ENCODE peak calls at places on chromosome 17, in six cellular contexts. One of them, this sample, is unnamed.
A peak's percentile ranks its signal among the peaks of the same experiment; 100 is the strongest.

GRCh38 chr17:58741121-58741625 is 14.5 kb upstream of the PPM1E start:
- DNase-seq in activated CD4-positive, alpha-beta T cell treated with anti-CD3 and anti-CD28 coated beads, Interleukin-2, amount 10 ng/mL, durations not matched to agents 7 days and 5 days: no peak
- DNase-seq in amygdala: no peak
- DNase-seq in CD4-positive, alpha-beta memory T cell: no peak
- DNase-seq in GOT3: no peak
- DNase-seq in heart right ventricle: no peak
- DNase-seq in this sample: no peak

GRCh38 chr17:77681820-77682219 is 276.7 kb upstream of the TNRC6C start:
- DNase-seq in activated CD4-positive, alpha-beta T cell treated with anti-CD3 and anti-CD28 coated beads, Interleukin-2, amount 10 ng/mL, durations not matched to agents 7 days and 5 days: no peak
- DNase-seq in amygdala: no peak
- DNase-seq in CD4-positive, alpha-beta memory T cell: no peak
- DNase-seq in GOT3: no peak
- DNase-seq in heart right ventricle: peak; percentile 58
- DNase-seq in this sample: peak; percentile 90

GRCh38 chr17:73231363-73231762 is 30.3 kb downstream of the CPSF4L start:
- DNase-seq in activated CD4-positive, alpha-beta T cell treated with anti-CD3 and anti-CD28 coated beads, Interleukin-2, amount 10 ng/mL, durations not matched to agents 7 days and 5 days: no peak
- DNase-seq in amygdala: no peak
- DNase-seq in CD4-positive, alpha-beta memory T cell: no peak
- DNase-seq in GOT3: no peak
- DNase-seq in heart right ventricle: no peak
- DNase-seq in this sample: no peak

GRCh38 chr17:82241183-82241925 is 12.5 kb downstream of the SLC16A3 start:
- DNase-seq in activated CD4-positive, alpha-beta T cell treated with anti-CD3 and anti-CD28 coated beads, Interleukin-2, amount 10 ng/mL, durations not matched to agents 7 days and 5 days: no peak
- DNase-seq in amygdala: peak; percentile 32
- DNase-seq in CD4-positive, alpha-beta memory T cell: no peak
- DNase-seq in GOT3: no peak
- DNase-seq in heart right ventricle: peak; percentile 76
- DNase-seq in this sample: peak; percentile 92

GRCh38 chr17:59178266-59178665 is 22.7 kb downstream of the PRR11 start:
- DNase-seq in activated CD4-positive, alpha-beta T cell treated with anti-CD3 and anti-CD28 coated beads, Interleukin-2, amount 10 ng/mL, durations not matched to agents 7 days and 5 days: no peak
- DNase-seq in amygdala: no peak
- DNase-seq in CD4-positive, alpha-beta memory T cell: no peak
- DNase-seq in GOT3: no peak
- DNase-seq in heart right ventricle: no peak
- DNase-seq in this sample: no peak

GRCh38 chr17:9200197-9200662 is 178.9 kb downstream of the NTN1 start:
- DNase-seq in activated CD4-positive, alpha-beta T cell treated with anti-CD3 and anti-CD28 coated beads, Interleukin-2, amount 10 ng/mL, durations not matched to agents 7 days and 5 days: no peak
- DNase-seq in amygdala: no peak
- DNase-seq in CD4-positive, alpha-beta memory T cell: no peak
- DNase-seq in GOT3: no peak
- DNase-seq in heart right ventricle: no peak
- DNase-seq in this sample: peak; percentile 31

GRCh38 chr17:49676276-49676868 is 1.5 kb downstream of the SPOP start:
- DNase-seq in activated CD4-positive, alpha-beta T cell treated with anti-CD3 and anti-CD28 coated beads, Interleukin-2, amount 10 ng/mL, durations not matched to agents 7 days and 5 days: peak; percentile 73
- DNase-seq in amygdala: no peak
- DNase-seq in CD4-positive, alpha-beta memory T cell: peak; percentile 77
- DNase-seq in GOT3: no peak
- DNase-seq in heart right ventricle: no peak
- DNase-seq in this sample: no peak

GRCh38 chr17:80516533-80516932 is 28.1 kb upstream of the RPTOR start:
- DNase-seq in activated CD4-positive, alpha-beta T cell treated with anti-CD3 and anti-CD28 coated beads, Interleukin-2, amount 10 ng/mL, durations not matched to agents 7 days and 5 days: no peak
- DNase-seq in amygdala: no peak
- DNase-seq in CD4-positive, alpha-beta memory T cell: no peak
- DNase-seq in GOT3: no peak
- DNase-seq in heart right ventricle: no peak
- DNase-seq in this sample: no peak

GRCh38 chr17:82244413-82245140 is 15.7 kb downstream of the SLC16A3 start:
- DNase-seq in activated CD4-positive, alpha-beta T cell treated with anti-CD3 and anti-CD28 coated beads, Interleukin-2, amount 10 ng/mL, durations not matched to agents 7 days and 5 days: peak; percentile 46
- DNase-seq in amygdala: peak; percentile 47
- DNase-seq in CD4-positive, alpha-beta memory T cell: no peak
- DNase-seq in GOT3: no peak
- DNase-seq in heart right ventricle: no peak
- DNase-seq in this sample: peak; percentile 66

GRCh38 chr17:77286641-77287431 is 146.1 kb downstream of the SEC14L1 start:
- DNase-seq in activated CD4-positive, alpha-beta T cell treated with anti-CD3 and anti-CD28 coated beads, Interleukin-2, amount 10 ng/mL, durations not matched to agents 7 days and 5 days: no peak
- DNase-seq in amygdala: no peak
- DNase-seq in CD4-positive, alpha-beta memory T cell: no peak
- DNase-seq in GOT3: peak; percentile 44
- DNase-seq in heart right ventricle: peak; percentile 49
- DNase-seq in this sample: peak; percentile 61

GRCh38 chr17:1047177-1047885 is 50.4 kb downstream of the TIMM22 start:
- DNase-seq in activated CD4-positive, alpha-beta T cell treated with anti-CD3 and anti-CD28 coated beads, Interleukin-2, amount 10 ng/mL, durations not matched to agents 7 days and 5 days: no peak
- DNase-seq in amygdala: peak; percentile 13
- DNase-seq in CD4-positive, alpha-beta memory T cell: no peak
- DNase-seq in GOT3: no peak
- DNase-seq in heart right ventricle: peak; percentile 72
- DNase-seq in this sample: peak; percentile 80

GRCh38 chr17:8408371-8408770 is 10.7 kb upstream of the RNF222 start:
- DNase-seq in activated CD4-positive, alpha-beta T cell treated with anti-CD3 and anti-CD28 coated beads, Interleukin-2, amount 10 ng/mL, durations not matched to agents 7 days and 5 days: no peak
- DNase-seq in amygdala: no peak
- DNase-seq in CD4-positive, alpha-beta memory T cell: no peak
- DNase-seq in GOT3: no peak
- DNase-seq in heart right ventricle: no peak
- DNase-seq in this sample: no peak

GRCh38 chr17:49861150-49861884 is 13.4 kb upstream of the TAC4 start:
- DNase-seq in activated CD4-positive, alpha-beta T cell treated with anti-CD3 and anti-CD28 coated beads, Interleukin-2, amount 10 ng/mL, durations not matched to agents 7 days and 5 days: peak; percentile 57
- DNase-seq in amygdala: peak; percentile 30
- DNase-seq in CD4-positive, alpha-beta memory T cell: peak; percentile 48
- DNase-seq in GOT3: peak; percentile 16
- DNase-seq in heart right ventricle: peak; percentile 27
- DNase-seq in this sample: no peak

GRCh38 chr17:42001729-42002128 is 15.5 kb downstream of the DNAJC7 start:
- DNase-seq in activated CD4-positive, alpha-beta T cell treated with anti-CD3 and anti-CD28 coated beads, Interleukin-2, amount 10 ng/mL, durations not matched to agents 7 days and 5 days: no peak
- DNase-seq in amygdala: no peak
- DNase-seq in CD4-positive, alpha-beta memory T cell: no peak
- DNase-seq in GOT3: no peak
- DNase-seq in heart right ventricle: no peak
- DNase-seq in this sample: no peak

GRCh38 chr17:41483991-41484826 is 3.3 kb upstream of the KRT35 start:
- DNase-seq in activated CD4-positive, alpha-beta T cell treated with anti-CD3 and anti-CD28 coated beads, Interleukin-2, amount 10 ng/mL, durations not matched to agents 7 days and 5 days: no peak
- DNase-seq in amygdala: no peak
- DNase-seq in CD4-positive, alpha-beta memory T cell: no peak
- DNase-seq in GOT3: no peak
- DNase-seq in heart right ventricle: no peak
- DNase-seq in this sample: no peak

GRCh38 chr17:77801545-77802332 is 156.8 kb upstream of the TNRC6C start:
- DNase-seq in activated CD4-positive, alpha-beta T cell treated with anti-CD3 and anti-CD28 coated beads, Interleukin-2, amount 10 ng/mL, durations not matched to agents 7 days and 5 days: no peak
- DNase-seq in amygdala: no peak
- DNase-seq in CD4-positive, alpha-beta memory T cell: no peak
- DNase-seq in GOT3: no peak
- DNase-seq in heart right ventricle: no peak
- DNase-seq in this sample: no peak

GRCh38 chr17:36937961-36938565 is 788 bp downstream of the LHX1 start:
- DNase-seq in activated CD4-positive, alpha-beta T cell treated with anti-CD3 and anti-CD28 coated beads, Interleukin-2, amount 10 ng/mL, durations not matched to agents 7 days and 5 days: no peak
- DNase-seq in amygdala: no peak
- DNase-seq in CD4-positive, alpha-beta memory T cell: peak; percentile 43
- DNase-seq in GOT3: no peak
- DNase-seq in heart right ventricle: no peak
- DNase-seq in this sample: no peak

GRCh38 chr17:77848257-77848656 is 110.2 kb upstream of the TNRC6C start:
- DNase-seq in activated CD4-positive, alpha-beta T cell treated with anti-CD3 and anti-CD28 coated beads, Interleukin-2, amount 10 ng/mL, durations not matched to agents 7 days and 5 days: no peak
- DNase-seq in amygdala: no peak
- DNase-seq in CD4-positive, alpha-beta memory T cell: no peak
- DNase-seq in GOT3: no peak
- DNase-seq in heart right ventricle: no peak
- DNase-seq in this sample: no peak

GRCh38 chr17:2095536-2095910 is 40.6 kb downstream of the HIC1 start:
- DNase-seq in activated CD4-positive, alpha-beta T cell treated with anti-CD3 and anti-CD28 coated beads, Interleukin-2, amount 10 ng/mL, durations not matched to agents 7 days and 5 days: no peak
- DNase-seq in amygdala: no peak
- DNase-seq in CD4-positive, alpha-beta memory T cell: no peak
- DNase-seq in GOT3: no peak
- DNase-seq in heart right ventricle: no peak
- DNase-seq in this sample: no peak

GRCh38 chr17:41013606-41014005 is 4.7 kb upstream of the KRTAP3-1 start:
- DNase-seq in activated CD4-positive, alpha-beta T cell treated with anti-CD3 and anti-CD28 coated beads, Interleukin-2, amount 10 ng/mL, durations not matched to agents 7 days and 5 days: no peak
- DNase-seq in amygdala: no peak
- DNase-seq in CD4-positive, alpha-beta memory T cell: no peak
- DNase-seq in GOT3: no peak
- DNase-seq in heart right ventricle: peak; percentile 9
- DNase-seq in this sample: no peak

GRCh38 chr17:6232768-6233130 is 162.6 kb downstream of the WSCD1 start:
- DNase-seq in activated CD4-positive, alpha-beta T cell treated with anti-CD3 and anti-CD28 coated beads, Interleukin-2, amount 10 ng/mL, durations not matched to agents 7 days and 5 days: no peak
- DNase-seq in amygdala: no peak
- DNase-seq in CD4-positive, alpha-beta memory T cell: no peak
- DNase-seq in GOT3: no peak
- DNase-seq in heart right ventricle: no peak
- DNase-seq in this sample: no peak